ENCODE peak calls at places on chromosome 15, in four cellular contexts. U is right atrium auricular region, Z is breast epithelium, O is fibroblast of pulmonary artery. W is an unnamed sample.

GRCh38 chr15:41562784-41563198 is 3.8 kb downstream of the TYRO3 start:
- DNase-seq in O (peak), Z (no peak), U (no peak), W (no peak)

GRCh38 chr15:84791763-84792162 is 25.4 kb upstream of the ALPK3 start:
- DNase-seq in Z (no peak), O (peak), U (no peak), W (no peak)

GRCh38 chr15:74242296-74242929 is 6.3 kb downstream of the CCDC33 start:
- DNase-seq in U (no peak), O (peak), Z (no peak), W (no peak)

GRCh38 chr15:51076898-51077564 is 17.7 kb downstream of the TNFAIP8L3 start:
- DNase-seq in U (peak), O (peak), Z (no peak), W (peak)

GRCh38 chr15:52804526-52805081 is 14.5 kb upstream of the ONECUT1 start:
- DNase-seq in Z (no peak), U (no peak), O (no peak), W (no peak)

GRCh38 chr15:75349851-75350588 is 3.2 kb downstream of the NEIL1 start:
- DNase-seq in U (no peak), O (no peak), Z (no peak), W (no peak)

GRCh38 chr15:99764521-99764920 is 31.3 kb upstream of the LYSMD4 start:
- DNase-seq in U (no peak), Z (no peak), O (no peak), W (no peak)

GRCh38 chr15:26874774-26875475 is 8.1 kb downstream of the GABRA5 start:
- DNase-seq in O (no peak), Z (no peak), U (no peak), W (no peak)

GRCh38 chr15:98124576-98124975 is 164.1 kb downstream of the ARRDC4 start:
- DNase-seq in O (no peak), Z (no peak), U (no peak), W (no peak)

GRCh38 chr15:84944861-84945260 is 36.8 kb upstream of the PDE8A start:
- DNase-seq in Z (no peak), O (no peak), U (no peak), W (no peak)

GRCh38 chr15:70400766-70401541 is 303.2 kb upstream of the TLE3 start:
- DNase-seq in U (no peak), Z (no peak), O (no peak), W (peak)

GRCh38 chr15:77508541-77509505 is 88.1 kb downstream of the HMG20A start:
- DNase-seq in Z (no peak), O (peak), U (peak), W (no peak)

GRCh38 chr15:55770261-55770660 is 27.3 kb upstream of the PRTG start:
- DNase-seq in Z (no peak), O (no peak), U (no peak), W (no peak)

GRCh38 chr15:25052191-25052999 is 97.6 kb downstream of the SNRPN start:
- DNase-seq in U (peak), O (no peak), Z (no peak), W (no peak)

GRCh38 chr15:100681335-100681746 is 79.0 kb downstream of the ASB7 start:
- DNase-seq in U (peak), O (no peak), Z (no peak), W (no peak)

GRCh38 chr15:43553021-43553420 is 35.6 kb downstream of the MAP1A start:
- DNase-seq in Z (no peak), O (no peak), U (no peak), W (no peak)

GRCh38 chr15:56794150-56794922 is 61.0 kb upstream of the ZNF280D start:
- DNase-seq in Z (no peak), O (peak), U (no peak), W (peak)

GRCh38 chr15:40937762-40938529 is 8.8 kb downstream of the DLL4 start:
- DNase-seq in O (no peak), Z (no peak), U (no peak), W (no peak)

GRCh38 chr15:69568621-69569020 is 116.0 kb downstream of the RPLP1 start:
- DNase-seq in O (peak), Z (no peak), U (no peak), W (peak)

GRCh38 chr15:51647128-51647562 is 24.6 kb upstream of the DMXL2 start:
- DNase-seq in U (no peak), Z (no peak), O (peak), W (no peak)

GRCh38 chr15:73767794-73768501 is 14.8 kb upstream of the INSYN1 start:
- DNase-seq in U (no peak), Z (no peak), O (no peak), W (no peak)

GRCh38 chr15:38229700-38230099 is 22.9 kb upstream of the SPRED1 start:
- DNase-seq in U (no peak), Z (no peak), O (no peak), W (no peak)

GRCh38 chr15:58830556-58830955 is 59.5 kb downstream of the MINDY2 start:
- DNase-seq in O (no peak), Z (no peak), U (no peak), W (no peak)

GRCh38 chr15:34436956-34437442 is 609 bp downstream of the GOLGA8A start:
- DNase-seq in O (peak), U (no peak), Z (no peak), W (no peak)

GRCh38 chr15:62079594-62079993 is 12.8 kb downstream of the C2CD4A start:
- DNase-seq in Z (no peak), O (no peak), U (no peak), W (no peak)

GRCh38 chr15:41955807-41956525 is 16.4 kb downstream of the EHD4 start:
- DNase-seq in O (no peak), U (peak), Z (no peak), W (no peak)

GRCh38 chr15:37980010-37980409 is 45.6 kb downstream of the TMCO5A start:
- DNase-seq in O (no peak), U (no peak), Z (no peak), W (no peak)

GRCh38 chr15:48432688-48433087 is 101.5 kb downstream of the DUT start:
- DNase-seq in U (no peak), O (no peak), Z (no peak), W (no peak)

GRCh38 chr15:92164327-92165000 is 229.2 kb upstream of the ST8SIA2 start:
- DNase-seq in Z (no peak), U (no peak), O (peak), W (peak)

GRCh38 chr15:51547656-51548055 is 74.9 kb downstream of the DMXL2 start:
- DNase-seq in O (no peak), U (no peak), Z (no peak), W (no peak)

GRCh38 chr15:57915827-57916531 is 149.5 kb downstream of the ALDH1A2 start:
- DNase-seq in U (no peak), O (no peak), Z (no peak), W (no peak)

GRCh38 chr15:35696767-35697231 is 150.8 kb upstream of the DPH6 start:
- DNase-seq in U (no peak), O (peak), Z (no peak), W (peak)

GRCh38 chr15:53522878-53523455 is 236.5 kb downstream of the WDR72 start:
- DNase-seq in Z (no peak), U (no peak), O (no peak), W (no peak)

GRCh38 chr15:26260517-26261133 is 397.5 kb upstream of the ATP10A start:
- DNase-seq in Z (no peak), O (peak), U (no peak), W (no peak)

GRCh38 chr15:85407421-85408269 is 27.2 kb downstream of the AKAP13 start:
- DNase-seq in O (peak), U (no peak), Z (no peak), W (peak)

GRCh38 chr15:83107841-83108181 is 366 bp downstream of the TM6SF1 start:
- DNase-seq in U (no peak), Z (no peak), O (no peak), W (no peak)
- H3K4me3 ChIP-seq in U (peak), Z (peak), O (peak), W (peak)

GRCh38 chr15:28098766-28099554 is at the start of gene OCA2:
- DNase-seq in O (peak), U (no peak), Z (no peak), W (peak)
- TF ChIP-seq CTCF in O (peak), U (no peak), Z (no peak), W (peak)

GRCh38 chr15:81008312-81008711 is 7.6 kb downstream of the TLNRD1 start:
- DNase-seq in O (no peak), Z (no peak), U (no peak), W (no peak)
- H3K4me3 ChIP-seq in O (no peak), Z (no peak), U (no peak), W (no peak)

DNA sequence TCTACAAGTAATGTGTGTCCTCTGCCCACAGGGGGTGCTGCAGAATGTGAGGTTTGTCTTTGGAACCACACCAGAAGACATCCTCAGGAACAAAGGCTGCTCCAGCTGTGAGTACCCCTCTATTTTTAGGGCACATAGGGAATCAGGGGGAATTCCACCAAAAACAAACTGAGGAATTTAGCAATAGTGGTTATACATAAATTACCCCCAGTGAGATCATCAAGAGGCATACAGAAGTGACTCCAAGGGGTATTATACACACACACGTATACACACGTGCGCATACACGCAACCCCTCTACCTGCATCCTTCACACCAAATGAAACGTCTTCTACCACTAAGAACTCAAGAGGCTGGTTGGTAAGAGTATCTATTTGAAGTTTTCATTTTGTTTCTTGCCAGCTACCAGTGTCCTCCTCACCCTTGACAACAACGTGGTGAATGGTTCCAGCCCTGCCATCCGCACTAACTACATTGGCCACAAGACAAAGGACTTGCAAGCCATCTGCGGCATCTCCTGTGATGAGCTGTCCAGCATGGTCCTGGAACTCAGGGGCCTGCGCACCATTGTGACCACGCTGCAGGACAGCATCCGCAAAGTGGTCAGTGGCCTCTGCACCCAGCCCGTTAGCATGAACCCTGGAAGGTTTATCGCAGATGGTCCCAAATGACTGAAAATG is 2.8 kb downstream of the THBS1 start:
- DNase-seq in O (peak), U (no peak), Z (no peak), W (no peak)
- TF ChIP-seq CTCF in O (peak), U (peak), Z (no peak), W (peak)

DNA sequence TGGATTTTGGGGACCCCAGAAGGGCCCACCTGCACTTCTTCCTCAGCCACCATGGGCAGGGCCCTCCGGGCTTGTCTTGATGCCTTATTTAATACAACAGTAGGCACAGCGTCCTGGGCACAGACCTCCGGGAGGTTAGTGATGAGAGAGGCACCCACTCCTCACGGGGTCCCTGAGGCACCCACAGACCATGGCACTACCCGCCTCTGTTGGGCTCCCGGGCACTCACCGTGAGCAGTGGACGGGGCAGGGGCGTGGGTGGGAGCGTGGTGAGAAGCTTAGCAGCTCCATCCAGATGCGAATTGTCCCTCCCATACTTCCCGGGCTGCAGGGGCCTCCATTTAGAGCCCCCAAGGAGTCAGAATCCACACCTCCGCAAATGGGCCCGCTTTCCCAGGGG is 317 bp upstream of the MESP2 start:
- DNase-seq in U (no peak), Z (no peak), O (no peak), W (no peak)
- H3K4me3 ChIP-seq in U (peak), Z (peak), O (peak), W (peak)

DNA sequence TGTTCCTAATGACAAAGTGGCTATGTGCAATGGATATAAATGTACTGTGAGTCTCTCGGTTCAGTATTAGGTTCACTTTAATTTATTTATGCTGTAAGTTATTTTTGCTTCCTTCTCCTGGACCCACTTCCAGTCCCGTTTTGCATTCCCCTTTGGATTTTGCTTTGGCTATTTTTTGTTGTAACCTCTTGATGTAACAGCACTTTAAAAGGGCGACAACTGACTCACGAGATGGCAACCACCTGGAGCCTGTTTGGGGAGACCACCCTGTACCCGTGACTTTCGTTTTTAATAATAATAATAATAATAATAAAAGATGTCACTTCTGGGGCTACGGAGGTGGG is 5.6 kb downstream of the RNU6-1 start:
- DNase-seq in U (no peak), O (no peak), Z (no peak), W (no peak)
- TF ChIP-seq CTCF in U (no peak), O (no peak), Z (no peak), W (no peak)

GRCh38 chr15:78830514-78831228 is 19.4 kb upstream of the ADAMTS7 start:
- DNase-seq in Z (no peak), U (no peak), O (no peak), W (no peak)
- H3K4me3 ChIP-seq in Z (peak), U (no peak), O (no peak), W (no peak)

DNA sequence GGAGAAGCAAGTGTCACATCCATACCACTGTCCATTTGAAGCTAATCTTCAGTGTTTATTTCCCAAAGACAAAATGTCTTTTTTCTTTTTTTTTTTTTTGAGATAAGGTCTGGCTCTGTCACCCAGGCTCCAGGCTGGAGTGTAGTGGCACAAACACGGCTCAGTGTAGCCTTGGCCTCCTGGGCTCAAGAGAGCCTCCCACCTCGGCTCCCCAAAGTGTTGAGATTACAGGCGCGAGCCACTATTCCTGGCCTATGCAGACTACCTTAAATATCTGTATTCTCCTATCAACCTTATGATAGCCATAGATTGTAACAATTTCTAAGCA is 27.7 kb upstream of the VPS33B start:
- DNase-seq in U (no peak), Z (no peak), O (no peak), W (no peak)
- TF ChIP-seq CTCF in U (no peak), Z (no peak), O (no peak), W (no peak)

GRCh38 chr15:28891588-28891987 is 5.8 kb downstream of the APBA2 start:
- DNase-seq in Z (no peak), O (no peak), U (no peak), W (no peak)

GRCh38 chr15:28892789-28893610 is 7.2 kb downstream of the APBA2 start:
- DNase-seq in O (peak), Z (no peak), U (no peak), W (peak)

GRCh38 chr15:28889346-28889745 is 3.6 kb downstream of the APBA2 start:
- DNase-seq in O (no peak), Z (no peak), U (no peak), W (no peak)

GRCh38 chr15:28888900-28889299 is 3.1 kb downstream of the APBA2 start:
- DNase-seq in U (no peak), O (no peak), Z (no peak), W (no peak)

GRCh38 chr15:28890711-28891495 is 5.1 kb downstream of the APBA2 start:
- DNase-seq in O (peak), U (no peak), Z (no peak), W (no peak)
- H3K4me3 ChIP-seq in O (no peak), U (no peak), Z (no peak), W (no peak)

GRCh38 chr15:71612869-71613268 is 197.5 kb upstream of the NR2E3 start:
- DNase-seq in O (no peak), Z (no peak), U (no peak), W (no peak)
- TF ChIP-seq CTCF in O (no peak), Z (no peak), U (no peak), W (no peak)